ENCODE peak calls at places on chromosomes 16 and 17, in nine cellular contexts. One of them, this sample, is unnamed.

GRCh38 chr17:82658796-82659452 is 10.7 kb upstream of the WDR45B start:
- DNase-seq in cardiac muscle cell: no peak
- DNase-seq in mucosa of descending colon: peak
- DNase-seq in left ventricle myocardium inferior: no peak
- DNase-seq in fibroblast of mammary gland: no peak
- DNase-seq in AG10803: no peak
- DNase-seq in aorta: peak
- DNase-seq in H7: no peak
- DNase-seq in psoas muscle: peak
- DNase-seq in this sample: no peak

GRCh38 chr17:75850928-75851692 is 4.0 kb downstream of the WBP2 start:
- DNase-seq in mucosa of descending colon: no peak
- DNase-seq in fibroblast of mammary gland: no peak
- DNase-seq in H7: no peak
- DNase-seq in aorta: no peak
- DNase-seq in cardiac muscle cell: no peak
- DNase-seq in AG10803: no peak
- DNase-seq in psoas muscle: peak
- DNase-seq in left ventricle myocardium inferior: no peak
- DNase-seq in this sample: no peak

GRCh38 chr17:28986714-28987367 is 19.0 kb downstream of the SEZ6 start:
- DNase-seq in H7: no peak
- DNase-seq in cardiac muscle cell: no peak
- DNase-seq in left ventricle myocardium inferior: no peak
- DNase-seq in fibroblast of mammary gland: no peak
- DNase-seq in psoas muscle: no peak
- DNase-seq in mucosa of descending colon: no peak
- DNase-seq in aorta: no peak
- DNase-seq in AG10803: no peak
- DNase-seq in this sample: no peak

GRCh38 chr17:42191209-42191608 is 3.1 kb downstream of the GHDC start:
- DNase-seq in psoas muscle: peak
- DNase-seq in AG10803: no peak
- DNase-seq in mucosa of descending colon: no peak
- DNase-seq in left ventricle myocardium inferior: no peak
- DNase-seq in fibroblast of mammary gland: no peak
- DNase-seq in cardiac muscle cell: no peak
- DNase-seq in H7: peak
- DNase-seq in aorta: no peak
- DNase-seq in this sample: no peak

GRCh38 chr17:81967533-81968395 is 6.8 kb upstream of the NOTUM start:
- DNase-seq in H7: peak
- DNase-seq in aorta: peak
- DNase-seq in mucosa of descending colon: peak
- DNase-seq in AG10803: peak
- DNase-seq in psoas muscle: peak
- DNase-seq in left ventricle myocardium inferior: peak
- DNase-seq in cardiac muscle cell: peak
- DNase-seq in fibroblast of mammary gland: peak
- DNase-seq in this sample: no peak

GRCh38 chr17:50560185-50560824 is at the start of gene CACNA1G:
- DNase-seq in H7: peak
- DNase-seq in left ventricle myocardium inferior: peak
- DNase-seq in AG10803: peak
- DNase-seq in mucosa of descending colon: peak
- DNase-seq in psoas muscle: peak
- DNase-seq in cardiac muscle cell: peak
- DNase-seq in fibroblast of mammary gland: peak
- DNase-seq in aorta: peak
- DNase-seq in this sample: peak

GRCh38 chr17:48261297-48261880 is 153.8 kb downstream of the SNX11 start:
- DNase-seq in mucosa of descending colon: no peak
- DNase-seq in H7: peak
- DNase-seq in aorta: no peak
- DNase-seq in left ventricle myocardium inferior: no peak
- DNase-seq in AG10803: peak
- DNase-seq in fibroblast of mammary gland: peak
- DNase-seq in psoas muscle: no peak
- DNase-seq in cardiac muscle cell: no peak
- DNase-seq in this sample: no peak

GRCh38 chr17:75262112-75262606 is 480 bp downstream of the MRPS7 start:
- DNase-seq in cardiac muscle cell: no peak
- DNase-seq in aorta: no peak
- DNase-seq in psoas muscle: peak
- DNase-seq in fibroblast of mammary gland: no peak
- DNase-seq in H7: no peak
- DNase-seq in left ventricle myocardium inferior: no peak
- DNase-seq in AG10803: no peak
- DNase-seq in mucosa of descending colon: no peak
- DNase-seq in this sample: no peak

GRCh38 chr16:65118866-65119265 is 3.0 kb downstream of the CDH11 start:
- DNase-seq in psoas muscle: no peak
- DNase-seq in aorta: no peak
- DNase-seq in AG10803: no peak
- DNase-seq in mucosa of descending colon: no peak
- DNase-seq in fibroblast of mammary gland: no peak
- DNase-seq in left ventricle myocardium inferior: no peak
- DNase-seq in H7: no peak
- DNase-seq in cardiac muscle cell: no peak
- DNase-seq in this sample: no peak

GRCh38 chr16:86697715-86698114 is 119.4 kb downstream of the FOXL1 start:
- DNase-seq in fibroblast of mammary gland: peak
- DNase-seq in mucosa of descending colon: no peak
- DNase-seq in psoas muscle: no peak
- DNase-seq in left ventricle myocardium inferior: no peak
- DNase-seq in H7: no peak
- DNase-seq in AG10803: no peak
- DNase-seq in aorta: no peak
- DNase-seq in cardiac muscle cell: peak
- DNase-seq in this sample: no peak

GRCh38 chr16:647173-647902 is 1.8 kb upstream of the WDR90 start:
- DNase-seq in AG10803: no peak
- DNase-seq in left ventricle myocardium inferior: no peak
- DNase-seq in cardiac muscle cell: no peak
- DNase-seq in aorta: no peak
- DNase-seq in mucosa of descending colon: peak
- DNase-seq in fibroblast of mammary gland: no peak
- DNase-seq in H7: no peak
- DNase-seq in psoas muscle: no peak
- DNase-seq in this sample: no peak

GRCh38 chr16:53714080-53715050 is 10.4 kb downstream of the FTO start:
- DNase-seq in left ventricle myocardium inferior: no peak
- DNase-seq in AG10803: peak
- DNase-seq in H7: no peak
- DNase-seq in aorta: no peak
- DNase-seq in psoas muscle: no peak
- DNase-seq in mucosa of descending colon: no peak
- DNase-seq in fibroblast of mammary gland: peak
- DNase-seq in cardiac muscle cell: peak
- DNase-seq in this sample: no peak

GRCh38 chr17:45986056-45986455 is 13.0 kb upstream of the STH start:
- DNase-seq in left ventricle myocardium inferior: no peak
- DNase-seq in cardiac muscle cell: no peak
- DNase-seq in aorta: no peak
- DNase-seq in psoas muscle: no peak
- DNase-seq in H7: no peak
- DNase-seq in fibroblast of mammary gland: no peak
- DNase-seq in AG10803: no peak
- DNase-seq in mucosa of descending colon: no peak
- DNase-seq in this sample: no peak

GRCh38 chr16:80684136-80684765 is 120.1 kb downstream of the CDYL2 start:
- DNase-seq in AG10803: no peak
- DNase-seq in cardiac muscle cell: no peak
- DNase-seq in fibroblast of mammary gland: no peak
- DNase-seq in aorta: no peak
- DNase-seq in mucosa of descending colon: no peak
- DNase-seq in H7: no peak
- DNase-seq in psoas muscle: no peak
- DNase-seq in left ventricle myocardium inferior: no peak
- DNase-seq in this sample: peak

GRCh38 chr17:3944485-3945388 is 19.5 kb downstream of the ATP2A3 start:
- DNase-seq in psoas muscle: peak
- DNase-seq in H7: peak
- DNase-seq in mucosa of descending colon: peak
- DNase-seq in fibroblast of mammary gland: peak
- DNase-seq in AG10803: peak
- DNase-seq in cardiac muscle cell: peak
- DNase-seq in aorta: peak
- DNase-seq in left ventricle myocardium inferior: peak
- DNase-seq in this sample: no peak

GRCh38 chr17:32875904-32876413 is 965 bp downstream of the MYO1D start:
- DNase-seq in H7: no peak
- DNase-seq in psoas muscle: no peak
- DNase-seq in cardiac muscle cell: peak
- DNase-seq in aorta: no peak
- DNase-seq in fibroblast of mammary gland: peak
- DNase-seq in mucosa of descending colon: no peak
- DNase-seq in AG10803: peak
- DNase-seq in left ventricle myocardium inferior: no peak
- DNase-seq in this sample: no peak

GRCh38 chr17:53780320-53780719 is 42.4 kb upstream of the KIF2B start:
- DNase-seq in cardiac muscle cell: no peak
- DNase-seq in fibroblast of mammary gland: no peak
- DNase-seq in mucosa of descending colon: no peak
- DNase-seq in psoas muscle: no peak
- DNase-seq in AG10803: no peak
- DNase-seq in aorta: no peak
- DNase-seq in left ventricle myocardium inferior: no peak
- DNase-seq in H7: no peak
- DNase-seq in this sample: no peak

GRCh38 chr17:62187681-62188080 is 122.6 kb upstream of the MED13 start:
- DNase-seq in AG10803: no peak
- DNase-seq in left ventricle myocardium inferior: no peak
- DNase-seq in psoas muscle: no peak
- DNase-seq in mucosa of descending colon: no peak
- DNase-seq in aorta: no peak
- DNase-seq in H7: no peak
- DNase-seq in cardiac muscle cell: peak
- DNase-seq in fibroblast of mammary gland: peak
- DNase-seq in this sample: no peak

GRCh38 chr17:38674013-38674748 is 576 bp downstream of the EPOP start:
- DNase-seq in mucosa of descending colon: peak
- DNase-seq in fibroblast of mammary gland: no peak
- DNase-seq in left ventricle myocardium inferior: peak
- DNase-seq in psoas muscle: peak
- DNase-seq in cardiac muscle cell: no peak
- DNase-seq in aorta: peak
- DNase-seq in AG10803: no peak
- DNase-seq in H7: no peak
- DNase-seq in this sample: no peak

GRCh38 chr16:48740964-48741363 is 131.0 kb upstream of the N4BP1 start:
- DNase-seq in AG10803: no peak
- DNase-seq in mucosa of descending colon: no peak
- DNase-seq in aorta: no peak
- DNase-seq in fibroblast of mammary gland: no peak
- DNase-seq in cardiac muscle cell: no peak
- DNase-seq in left ventricle myocardium inferior: no peak
- DNase-seq in psoas muscle: no peak
- DNase-seq in H7: no peak
- DNase-seq in this sample: no peak

DNA sequence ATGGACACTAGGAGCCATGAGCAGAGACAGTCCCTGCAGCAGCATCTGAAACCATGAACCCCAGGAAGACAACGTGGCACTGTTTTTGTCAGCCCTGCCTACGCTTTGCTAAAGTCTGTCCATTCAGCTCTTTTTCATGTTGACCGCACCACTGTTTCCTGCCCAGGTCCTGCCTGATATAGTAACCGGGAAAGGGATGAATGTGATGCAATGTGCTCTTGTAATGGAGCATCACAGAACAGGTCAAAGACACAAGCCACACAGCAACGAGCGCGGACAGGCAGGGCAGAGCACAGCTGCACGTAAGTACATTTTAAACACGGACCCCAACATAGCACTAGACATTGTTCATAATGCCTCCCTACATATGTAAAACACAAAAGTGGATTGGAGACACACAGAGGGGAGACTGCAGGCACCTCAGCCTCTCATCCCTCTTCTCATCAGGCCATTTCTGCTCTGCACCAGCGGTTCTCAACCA is 16.9 kb upstream of the TNFRSF13B start:
- DNase-seq in H7: no peak
- DNase-seq in mucosa of descending colon: no peak
- DNase-seq in left ventricle myocardium inferior: no peak
- DNase-seq in aorta: no peak
- DNase-seq in fibroblast of mammary gland: peak
- DNase-seq in psoas muscle: no peak
- DNase-seq in cardiac muscle cell: peak
- DNase-seq in AG10803: no peak
- DNase-seq in this sample: no peak
- H3K4me3 ChIP-seq in H7: no peak
- H3K4me3 ChIP-seq in mucosa of descending colon: no peak
- H3K4me3 ChIP-seq in left ventricle myocardium inferior: no peak
- H3K4me3 ChIP-seq in aorta: no peak
- H3K4me3 ChIP-seq in fibroblast of mammary gland: no peak
- H3K4me3 ChIP-seq in psoas muscle: no peak
- H3K4me3 ChIP-seq in cardiac muscle cell: no peak
- H3K4me3 ChIP-seq in AG10803: no peak
- H3K4me3 ChIP-seq in this sample: no peak

DNA sequence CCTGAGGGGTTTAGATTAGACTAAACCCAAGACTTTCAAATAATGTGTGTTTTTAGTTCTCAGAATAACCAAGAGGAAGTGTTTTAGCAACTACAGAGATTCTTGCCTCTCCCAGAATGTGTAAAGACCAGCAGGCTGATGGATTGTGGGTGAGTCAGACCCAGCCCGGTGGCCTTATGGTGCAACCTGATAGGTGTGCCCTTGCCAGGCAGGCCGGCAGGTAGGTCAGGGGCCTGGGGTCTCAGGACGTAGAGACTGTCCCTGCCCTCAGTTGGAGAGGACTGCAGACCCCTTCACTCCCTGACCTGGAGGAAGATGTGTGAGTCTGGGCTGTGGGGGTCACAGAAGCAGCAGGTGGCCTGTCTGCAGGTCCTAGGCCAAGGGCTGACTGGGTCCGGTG is 47.2 kb upstream of the ACSF3 start:
- DNase-seq in aorta: peak
- DNase-seq in fibroblast of mammary gland: no peak
- DNase-seq in psoas muscle: peak
- DNase-seq in cardiac muscle cell: no peak
- DNase-seq in mucosa of descending colon: peak
- DNase-seq in left ventricle myocardium inferior: no peak
- DNase-seq in H7: no peak
- DNase-seq in AG10803: no peak
- DNase-seq in this sample: no peak
- H3K4me3 ChIP-seq in aorta: no peak
- H3K4me3 ChIP-seq in fibroblast of mammary gland: no peak
- H3K4me3 ChIP-seq in psoas muscle: no peak
- H3K4me3 ChIP-seq in cardiac muscle cell: no peak
- H3K4me3 ChIP-seq in mucosa of descending colon: no peak
- H3K4me3 ChIP-seq in left ventricle myocardium inferior: no peak
- H3K4me3 ChIP-seq in H7: no peak
- H3K4me3 ChIP-seq in AG10803: no peak
- H3K4me3 ChIP-seq in this sample: no peak

GRCh38 chr17:63697341-63698286 is 2.3 kb downstream of the LIMD2 start:
- DNase-seq in mucosa of descending colon: peak
- DNase-seq in aorta: no peak
- DNase-seq in left ventricle myocardium inferior: peak
- DNase-seq in H7: peak
- DNase-seq in fibroblast of mammary gland: peak
- DNase-seq in psoas muscle: peak
- DNase-seq in AG10803: peak
- DNase-seq in cardiac muscle cell: peak
- DNase-seq in this sample: no peak
- H3K4me3 ChIP-seq in mucosa of descending colon: no peak
- H3K4me3 ChIP-seq in aorta: no peak
- H3K4me3 ChIP-seq in left ventricle myocardium inferior: peak
- H3K4me3 ChIP-seq in H7: no peak
- H3K4me3 ChIP-seq in fibroblast of mammary gland: no peak
- H3K4me3 ChIP-seq in psoas muscle: peak
- H3K4me3 ChIP-seq in AG10803: no peak
- H3K4me3 ChIP-seq in cardiac muscle cell: no peak
- H3K4me3 ChIP-seq in this sample: peak

GRCh38 chr17:15412606-15413005 is 54.8 kb downstream of the CDRT4 start:
- DNase-seq in H7: no peak
- DNase-seq in psoas muscle: no peak
- DNase-seq in left ventricle myocardium inferior: no peak
- DNase-seq in aorta: no peak
- DNase-seq in fibroblast of mammary gland: no peak
- DNase-seq in mucosa of descending colon: no peak
- DNase-seq in AG10803: no peak
- DNase-seq in cardiac muscle cell: no peak
- DNase-seq in this sample: no peak
- H3K4me3 ChIP-seq in H7: no peak
- H3K4me3 ChIP-seq in psoas muscle: no peak
- H3K4me3 ChIP-seq in left ventricle myocardium inferior: no peak
- H3K4me3 ChIP-seq in aorta: no peak
- H3K4me3 ChIP-seq in fibroblast of mammary gland: no peak
- H3K4me3 ChIP-seq in mucosa of descending colon: no peak
- H3K4me3 ChIP-seq in AG10803: no peak
- H3K4me3 ChIP-seq in cardiac muscle cell: no peak
- H3K4me3 ChIP-seq in this sample: no peak

This sample was measured in vagina.